ENCODE peak calls at places on chromosomes 5 and 9, in nine cellular contexts. I is putamen, M is fibroblast of mammary gland, Q is HEK293T, P is NCI-H1092, O is GM04504, C is RPMI7951, V is NCI-H226, S is A172. H is an unnamed sample.

GRCh38 chr5:14405267-14405666 is 176.3 kb upstream of the OTULINL start:
- DNase-seq in I (no peak), V (peak; percentile 36), S (peak; percentile 82), C (no peak), M (no peak), O (no peak), P (no peak), Q (peak; percentile 31), H (no peak)

GRCh38 chr9:27033815-27034403 is 28.4 kb upstream of the LRRC19 start:
- DNase-seq in Q (peak; percentile 45), I (peak; percentile 19), V (peak; percentile 1), P (peak; percentile 37), M (peak; percentile 57), C (peak; percentile 32), O (peak; percentile 12), S (peak; percentile 36), H (peak; percentile 18)

GRCh38 chr9:18071651-18072060 is 402.3 kb upstream of the ADAMTSL1 start:
- DNase-seq in O (no peak), V (peak; percentile 34), M (peak; percentile 50), I (no peak), S (peak; percentile 77), Q (no peak), P (no peak), C (peak; percentile 7), H (no peak)

GRCh38 chr5:74519161-74519571 is 121.4 kb downstream of the ENC1 start:
- DNase-seq in S (peak; percentile 90), I (no peak), O (no peak), M (peak; percentile 57), P (no peak), C (peak; percentile 83), Q (no peak), V (no peak), H (no peak)

GRCh38 chr5:50655810-50656205 is 10.6 kb upstream of the PARP8 start:
- DNase-seq in P (no peak), S (no peak), V (no peak), Q (no peak), M (no peak), O (no peak), C (no peak), I (no peak), H (no peak)

GRCh38 chr5:149271195-149271716 is 403 bp upstream of the AFAP1L1 start:
- DNase-seq in Q (no peak), P (no peak), M (no peak), C (peak; percentile 17), I (no peak), O (no peak), S (no peak), V (no peak), H (no peak)

GRCh38 chr5:96236051-96236450 is 197.0 kb downstream of the PCSK1 start:
- DNase-seq in M (no peak), Q (no peak), O (no peak), S (no peak), V (no peak), I (no peak), P (no peak), C (no peak), H (no peak)

GRCh38 chr5:50889790-50890189 is 223.4 kb downstream of the PARP8 start:
- DNase-seq in M (no peak), V (no peak), P (peak; percentile 1), Q (no peak), O (no peak), S (no peak), C (peak; percentile 0), I (no peak), H (no peak)

GRCh38 chr5:83900307-83900706 is 179.7 kb upstream of the HAPLN1 start:
- DNase-seq in S (no peak), O (no peak), M (no peak), P (no peak), I (peak; percentile 4), V (no peak), C (no peak), Q (no peak), H (no peak)

GRCh38 chr5:5497132-5497748 is 74.8 kb downstream of the ICE1 start:
- DNase-seq in V (peak; percentile 17), P (peak; percentile 49), Q (peak; percentile 54), M (peak; percentile 62), I (peak; percentile 65), S (peak; percentile 49), O (no peak), C (peak; percentile 53), H (peak; percentile 26)

GRCh38 chr5:74575741-74576538 is 64.6 kb downstream of the ENC1 start:
- DNase-seq in M (peak; percentile 90), V (peak; percentile 77), Q (no peak), O (peak; percentile 45), I (peak; percentile 10), P (no peak), C (peak; percentile 83), S (peak; percentile 95), H (no peak)

GRCh38 chr5:176844706-176845391 is 34.5 kb downstream of the UNC5A start:
- DNase-seq in Q (no peak), O (peak; percentile 8), M (no peak), S (peak; percentile 57), P (no peak), C (peak; percentile 89), V (peak; percentile 45), I (no peak), H (no peak)

GRCh38 chr9:34384368-34385165 is 7.9 kb upstream of the MYORG start:
- DNase-seq in I (no peak), M (peak; percentile 54), P (no peak), V (no peak), O (no peak), C (no peak), S (no peak), Q (no peak), H (no peak)

GRCh38 chr5:132802044-132802684 is 10.9 kb upstream of the SOWAHA start:
- DNase-seq in M (no peak), Q (no peak), V (no peak), S (no peak), C (no peak), P (no peak), I (no peak), O (no peak), H (no peak)

GRCh38 chr9:4939118-4939561 is 45.9 kb upstream of the JAK2 start:
- DNase-seq in O (no peak), Q (no peak), P (no peak), C (no peak), V (no peak), I (peak; percentile 32), S (no peak), M (no peak), H (no peak)

GRCh38 chr9:76835571-76836283 is 70.2 kb downstream of the PRUNE2 start:
- DNase-seq in M (peak; percentile 97), P (no peak), O (peak; percentile 58), Q (no peak), S (peak; percentile 62), I (no peak), V (peak; percentile 49), C (peak; percentile 81), H (no peak)

GRCh38 chr5:76479973-76480667 is 77.0 kb downstream of the IQGAP2 start:
- DNase-seq in V (no peak), O (no peak), S (no peak), P (no peak), I (no peak), M (no peak), C (no peak), Q (no peak), H (no peak)

GRCh38 chr5:143074414-143074996 is 304.3 kb downstream of the ARHGAP26 start:
- DNase-seq in C (no peak), O (no peak), S (no peak), I (no peak), V (no peak), P (no peak), Q (no peak), M (no peak), H (no peak)

GRCh38 chr9:87277346-87277745 is 220.3 kb upstream of the DAPK1 start:
- DNase-seq in Q (no peak), M (peak; percentile 44), C (no peak), V (no peak), I (no peak), O (no peak), P (no peak), S (no peak), H (no peak)

GRCh38 chr9:101791938-101792337 is 53.5 kb upstream of the GRIN3A start:
- DNase-seq in C (peak; percentile 6), S (peak; percentile 38), O (no peak), V (no peak), M (peak; percentile 36), I (no peak), Q (peak; percentile 41), P (peak; percentile 59), H (peak; percentile 10)

GRCh38 chr5:58149750-58150149 is 310.1 kb downstream of the PLK2 start:
- DNase-seq in O (no peak), M (no peak), V (peak; percentile 49), I (no peak), C (no peak), S (peak; percentile 41), Q (no peak), P (no peak), H (no peak)

GRCh38 chr5:136132557-136133415 is at the start of gene SMAD5:
- DNase-seq in P (peak; percentile 85), Q (peak; percentile 97), M (peak; percentile 94), S (peak; percentile 90), O (peak; percentile 91), V (peak; percentile 91), C (peak; percentile 91), I (peak; percentile 95), H (peak; percentile 86)

GRCh38 chr5:112004867-112005532 is 248.0 kb upstream of the NREP start:
- DNase-seq in O (peak; percentile 69), Q (no peak), C (peak; percentile 66), P (no peak), S (peak; percentile 14), V (peak; percentile 13), M (peak; percentile 92), I (no peak), H (no peak)

GRCh38 chr9:92324889-92325268 is 271 bp downstream of the NOL8 start:
- DNase-seq in S (no peak), Q (no peak), P (no peak), M (no peak), I (peak; percentile 1), V (no peak), C (no peak), O (no peak), H (no peak)

GRCh38 chr9:93177676-93178075 is 6.3 kb upstream of the WNK2 start:
- DNase-seq in S (no peak), M (no peak), Q (no peak), O (no peak), V (no peak), C (no peak), P (no peak), I (no peak), H (no peak)

GRCh38 chr5:111697215-111697614 is 59.8 kb downstream of the NREP start:
- DNase-seq in M (peak; percentile 58), S (no peak), I (peak; percentile 69), O (no peak), Q (no peak), P (no peak), C (peak; percentile 66), V (no peak), H (no peak)

H was measured in HCT116.